ENCODE peak calls at places on chromosome 3, in five cellular contexts. H is T-helper 17 cell, B is NB4, N is cerebellar cortex, X is ACHN. V is an unnamed sample.
A peak's percentile ranks its signal among the peaks of the same experiment; 100 is the strongest.

GRCh38 chr3:188780188-188781147 is 391.3 kb upstream of the TPRG1 start:
- DNase-seq in H (no peak), X (no peak), B (peak; percentile 22), N (no peak), V (peak; percentile 22)

GRCh38 chr3:120743556-120744195 is 1.1 kb downstream of the GTF2E1 start:
- DNase-seq in H (no peak), N (no peak), B (peak; percentile 8), X (no peak), V (peak; percentile 1)

GRCh38 chr3:88235102-88235501 is 85.3 kb downstream of the C3orf38 start:
- DNase-seq in N (no peak), X (no peak), B (no peak), H (no peak), V (no peak)

GRCh38 chr3:179464296-179465092 is 13.2 kb upstream of the GNB4 start:
- DNase-seq in N (no peak), X (no peak), H (no peak), B (peak; percentile 68), V (no peak)

GRCh38 chr3:58536501-58537411 is at the start of gene ACOX2:
- DNase-seq in X (no peak), H (no peak), N (peak; percentile 67), B (peak; percentile 18), V (no peak)

GRCh38 chr3:98095870-98096269 is 8.9 kb downstream of the OR5AC2 start:
- DNase-seq in N (no peak), B (no peak), X (no peak), H (no peak), V (no peak)

GRCh38 chr3:18127181-18127863 is 297.8 kb downstream of the SATB1 start:
- DNase-seq in B (peak; percentile 73), H (no peak), N (no peak), X (no peak), V (no peak)

GRCh38 chr3:177816667-177817208 is 619.5 kb upstream of the TBL1XR1 start:
- DNase-seq in X (peak; percentile 75), N (no peak), H (no peak), B (peak; percentile 13), V (peak; percentile 79)

GRCh38 chr3:127678611-127679533 is 6.1 kb downstream of the ABTB1 start:
- DNase-seq in N (no peak), B (peak; percentile 87), H (no peak), X (no peak), V (no peak)

GRCh38 chr3:128971421-128971820 is 22.5 kb downstream of the CFAP92 start:
- DNase-seq in N (no peak), X (no peak), B (peak; percentile 38), H (no peak), V (peak; percentile 50)